ENCODE peak calls at places on chromosomes 4 and X, in four cellular contexts. S, X, Q and T are unnamed samples.

GRCh38 chrX:50707376-50707775 is 106.6 kb downstream of the SHROOM4 start:
- DNase-seq in S (no peak), X (no peak), Q (no peak), T (no peak)

GRCh38 chrX:79081895-79082512 is 62.5 kb upstream of the GPR174 start:
- DNase-seq in S (peak), X (no peak), Q (peak), T (peak)

GRCh38 chr4:54525602-54526001 is 132.2 kb upstream of the KIT start:
- DNase-seq in S (no peak), X (no peak), Q (no peak), T (no peak)

GRCh38 chr4:143026459-143027170 is 158.1 kb upstream of the USP38 start:
- DNase-seq in S (no peak), X (no peak), Q (no peak), T (no peak)

GRCh38 chr4:164755432-164755831 is 1.5 kb downstream of the SMIM31 start:
- DNase-seq in S (no peak), X (no peak), Q (no peak), T (no peak)

GRCh38 chr4:8261851-8262535 is 7.6 kb upstream of the HTRA3 start:
- DNase-seq in S (no peak), X (no peak), Q (no peak), T (no peak)

GRCh38 chr4:24794111-24794860 is 1.1 kb upstream of the SOD3 start:
- DNase-seq in S (no peak), X (peak), Q (no peak), T (no peak)

GRCh38 chr4:176769519-176769918 is 23.2 kb downstream of the VEGFC start:
- DNase-seq in S (no peak), X (no peak), Q (no peak), T (no peak)

GRCh38 chrX:153554519-153555167 is 37.2 kb downstream of the ATP2B3 start:
- DNase-seq in S (peak), X (peak), Q (peak), T (peak)

GRCh38 chr4:88446124-88446523 is 10.8 kb upstream of the HERC5 start:
- DNase-seq in S (no peak), X (no peak), Q (no peak), T (no peak)

GRCh38 chrX:1248381-1249061 is 20.1 kb upstream of the CSF2RA start:
- DNase-seq in S (no peak), X (no peak), Q (peak), T (peak)

GRCh38 chr4:38948551-38948950 is 80.9 kb downstream of the FAM114A1 start:
- DNase-seq in S (peak), X (peak), Q (no peak), T (no peak)

GRCh38 chr4:168917150-168917779 is 92.8 kb downstream of the CBR4 start:
- DNase-seq in S (peak), X (no peak), Q (no peak), T (peak)

GRCh38 chr4:83110222-83110945 is 4.1 kb downstream of the PLAC8 start:
- DNase-seq in S (peak), X (peak), Q (peak), T (peak)

GRCh38 chrX:110145305-110145704 is 142.4 kb downstream of the TMEM164 start:
- DNase-seq in S (no peak), X (no peak), Q (no peak), T (peak)

GRCh38 chr4:120132935-120133334 is 66.3 kb upstream of the MAD2L1 start:
- DNase-seq in S (no peak), X (no peak), Q (no peak), T (no peak)
- H3K27ac ChIP-seq in S (no peak), X (no peak), Q (no peak), T (no peak)

DNA sequence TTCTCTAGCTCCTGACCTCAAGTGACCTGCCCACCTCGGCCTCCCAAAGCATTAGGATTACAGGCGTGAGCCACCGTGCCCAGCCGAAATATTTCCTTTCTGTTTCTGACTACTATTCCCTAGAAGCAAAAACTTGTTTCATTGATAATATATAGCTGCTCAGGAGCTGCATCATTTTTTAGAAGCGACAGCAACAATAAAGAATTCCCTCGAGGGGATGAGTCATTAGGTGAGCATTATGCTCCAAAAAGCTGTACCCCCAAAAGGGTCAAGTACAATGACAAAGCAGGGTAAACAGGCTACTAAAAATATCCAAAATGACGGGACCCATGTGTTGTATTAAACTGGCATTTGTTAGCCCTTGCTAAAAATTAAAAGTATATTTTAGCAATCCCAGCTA is 67.0 kb downstream of the RBM47 start:
- DNase-seq in S (no peak), X (no peak), Q (no peak), T (no peak)
- H3K27ac ChIP-seq in S (no peak), X (no peak), Q (no peak), T (no peak)

GRCh38 chrX:77597511-77597910 is 150.3 kb downstream of the FGF16 start:
- DNase-seq in S (no peak), X (no peak), Q (no peak), T (no peak)

GRCh38 chrX:77597090-77597489 is 149.9 kb downstream of the FGF16 start:
- DNase-seq in S (no peak), X (no peak), Q (no peak), T (no peak)

DNA sequence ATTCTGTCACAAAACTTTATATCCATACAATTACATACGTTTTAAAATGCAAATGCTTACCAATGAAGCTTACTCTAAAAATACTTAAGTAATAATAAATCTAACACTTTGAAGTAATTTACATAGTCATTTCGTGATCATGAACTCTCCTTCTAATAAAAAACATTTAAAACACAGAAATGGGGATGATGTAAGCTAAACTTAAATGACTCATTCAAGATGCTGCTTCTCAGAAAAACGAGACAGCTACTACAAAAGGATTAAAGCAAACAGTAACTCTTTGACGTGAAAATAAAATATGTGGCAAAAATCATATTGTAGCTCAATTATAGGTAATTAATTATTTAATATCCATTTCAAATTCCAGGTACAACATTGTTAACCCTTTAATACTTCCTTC is 148.7 kb downstream of the FGF16 start:
- DNase-seq in S (no peak), X (no peak), Q (no peak), T (no peak)
- H3K27ac ChIP-seq in S (no peak), X (no peak), Q (no peak), T (no peak)

DNA sequence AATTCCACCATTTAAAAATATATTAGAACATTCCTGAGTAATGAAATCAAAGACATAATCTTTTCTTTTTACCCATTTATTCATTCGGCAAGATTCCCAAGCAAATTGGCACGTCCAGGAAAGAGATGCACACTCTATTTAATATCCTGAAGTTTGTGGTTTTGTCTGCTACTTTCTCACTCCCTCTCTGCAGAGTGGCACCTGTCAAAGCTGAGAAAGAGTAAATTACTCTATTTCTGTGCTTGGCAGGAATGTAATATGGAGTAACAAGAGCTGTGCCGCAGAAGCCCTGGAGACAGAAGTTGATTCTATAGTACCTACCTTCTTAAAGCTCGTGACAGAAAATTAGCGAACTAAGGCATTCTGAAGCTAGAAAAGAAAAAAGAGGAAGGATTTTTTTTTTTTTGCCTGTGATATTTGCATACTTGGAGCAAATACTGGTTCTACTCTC is 5.5 kb downstream of the GSTCD start:
- DNase-seq in S (no peak), X (no peak), Q (no peak), T (no peak)
- H3K27ac ChIP-seq in S (no peak), X (no peak), Q (no peak), T (no peak)

GRCh38 chr4:121861427-121861826 is 8.8 kb downstream of the BBS7 start:
- DNase-seq in S (no peak), X (no peak), Q (no peak), T (no peak)

GRCh38 chr4:121860121-121860520 is 10.2 kb downstream of the BBS7 start:
- DNase-seq in S (no peak), X (no peak), Q (no peak), T (no peak)

DNA sequence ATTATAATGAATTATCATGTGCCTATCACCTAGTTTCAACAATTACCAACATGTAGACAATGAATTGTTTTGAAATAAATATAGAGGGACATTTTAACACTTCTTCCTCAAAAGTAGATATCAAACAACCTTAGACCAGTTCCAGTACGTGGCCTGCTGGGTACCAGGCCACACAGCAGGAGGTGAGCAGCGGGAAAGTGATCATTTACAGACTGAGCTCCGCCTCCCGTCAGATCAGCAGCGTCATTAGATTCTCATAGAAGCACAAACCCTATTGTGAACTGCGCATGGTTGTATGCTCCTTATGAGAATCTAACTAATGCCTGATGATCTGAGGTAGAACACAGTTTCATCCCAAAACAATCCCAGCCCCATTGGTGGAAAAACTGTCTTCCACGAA is 6.5 kb downstream of the BBS7 start:
- DNase-seq in S (no peak), X (no peak), Q (no peak), T (peak)
- H3K27ac ChIP-seq in S (no peak), X (no peak), Q (no peak), T (no peak)

DNA sequence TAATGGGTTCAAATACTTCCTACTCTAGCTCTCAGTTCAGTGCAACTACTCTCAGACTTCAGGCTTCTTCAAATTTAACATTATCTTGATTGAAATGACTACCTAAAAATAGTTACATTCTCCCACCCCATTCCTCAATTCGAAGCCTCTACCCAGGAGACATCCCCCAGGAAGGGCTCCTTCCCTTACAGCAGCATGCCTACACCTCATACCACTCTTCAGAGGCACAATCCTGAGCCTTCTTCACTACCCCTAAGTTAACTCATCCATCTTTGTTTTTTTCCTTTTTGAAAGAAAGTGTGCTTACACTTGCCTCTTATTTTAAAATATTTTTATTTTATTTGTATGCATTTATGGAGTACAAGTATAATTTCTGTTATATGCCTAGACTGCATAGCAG is 17.2 kb upstream of the PRSS48 start:
- DNase-seq in S (no peak), X (no peak), Q (no peak), T (no peak)
- H3K27ac ChIP-seq in S (no peak), X (no peak), Q (no peak), T (no peak)